ENCODE peak calls at places on chromosomes 1 and 21, in eight cellular contexts. A is upper lobe of left lung, D is cardiac muscle cell, N is psoas muscle, Q is stomach, G is transverse colon, J is dorsolateral prefrontal cortex, B is left ventricle myocardium inferior. C is an unnamed sample.

GRCh38 chr1:96080925-96081324 is 640.7 kb upstream of the PTBP2 start:
- DNase-seq in N (no peak), G (no peak), D (peak), A (no peak), B (no peak), J (no peak), Q (no peak), C (no peak)

GRCh38 chr1:35808376-35809155 is 750 bp downstream of the AGO4 start:
- DNase-seq in J (peak), A (peak), D (peak), B (peak), Q (peak), G (peak), N (peak), C (peak)

GRCh38 chr1:224052767-224053166 is 61.1 kb upstream of the FBXO28 start:
- DNase-seq in N (no peak), A (no peak), B (no peak), D (peak), Q (no peak), J (no peak), G (no peak), C (no peak)

GRCh38 chr1:11924334-11925195 is 1.7 kb downstream of the KIAA2013 start:
- DNase-seq in A (no peak), D (no peak), Q (no peak), G (peak), B (no peak), N (no peak), J (no peak), C (no peak)

GRCh38 chr1:239186487-239186886 is 199.9 kb upstream of the CHRM3 start:
- DNase-seq in J (no peak), B (no peak), A (no peak), N (no peak), G (no peak), D (no peak), Q (no peak), C (no peak)

GRCh38 chr1:46081620-46082019 is 50.8 kb downstream of the PIK3R3 start:
- DNase-seq in B (no peak), D (no peak), A (no peak), Q (no peak), N (no peak), J (no peak), G (no peak), C (no peak)

GRCh38 chr1:54227091-54227602 is 27.2 kb downstream of the MRPL37 start:
- DNase-seq in A (peak), N (no peak), G (no peak), B (no peak), Q (no peak), D (peak), J (no peak), C (no peak)

GRCh38 chr1:2380816-2381591 is 10.3 kb downstream of the MORN1 start:
- DNase-seq in N (peak), G (peak), D (no peak), Q (no peak), A (no peak), J (peak), B (no peak), C (no peak)

GRCh38 chr1:180258290-180258689 is 28.2 kb downstream of the LHX4 start:
- DNase-seq in A (no peak), G (no peak), J (no peak), B (no peak), D (no peak), Q (no peak), N (peak), C (no peak)

GRCh38 chr1:181062800-181063428 is 25.6 kb upstream of the IER5 start:
- DNase-seq in J (no peak), Q (no peak), N (peak), G (no peak), D (peak), B (no peak), A (peak), C (no peak)

GRCh38 chr1:37497832-37498231 is 16.7 kb downstream of the MEAF6 start:
- DNase-seq in G (peak), Q (peak), D (no peak), J (no peak), N (no peak), A (peak), B (no peak), C (no peak)

GRCh38 chr1:113390871-113391642 is 742 bp downstream of the MAGI3 start:
- DNase-seq in G (peak), J (peak), D (peak), B (peak), Q (peak), N (peak), A (peak), C (no peak)

GRCh38 chr1:71047635-71048607 is at the start of gene PTGER3:
- DNase-seq in A (peak), N (peak), J (no peak), Q (peak), B (peak), D (peak), G (peak), C (no peak)

GRCh38 chr1:71046891-71047634 is 553 bp downstream of the PTGER3 start:
- DNase-seq in A (no peak), B (no peak), J (no peak), D (peak), Q (peak), N (peak), G (peak), C (no peak)

GRCh38 chr1:71053146-71053545 is 5.5 kb upstream of the PTGER3 start:
- DNase-seq in D (no peak), G (no peak), Q (no peak), B (no peak), J (no peak), N (no peak), A (no peak), C (no peak)

GRCh38 chr1:71053758-71054157 is 6.1 kb upstream of the PTGER3 start:
- DNase-seq in A (no peak), Q (no peak), B (no peak), D (no peak), N (no peak), G (no peak), J (no peak), C (no peak)

GRCh38 chr1:71049951-71050598 is 2.5 kb upstream of the PTGER3 start:
- DNase-seq in B (no peak), A (no peak), D (peak), G (no peak), Q (no peak), J (no peak), N (no peak), C (peak)
- TF ChIP-seq CTCF in B (peak), A (peak), D (peak), G (peak), Q (peak), J (peak), N (peak), C (peak)

DNA sequence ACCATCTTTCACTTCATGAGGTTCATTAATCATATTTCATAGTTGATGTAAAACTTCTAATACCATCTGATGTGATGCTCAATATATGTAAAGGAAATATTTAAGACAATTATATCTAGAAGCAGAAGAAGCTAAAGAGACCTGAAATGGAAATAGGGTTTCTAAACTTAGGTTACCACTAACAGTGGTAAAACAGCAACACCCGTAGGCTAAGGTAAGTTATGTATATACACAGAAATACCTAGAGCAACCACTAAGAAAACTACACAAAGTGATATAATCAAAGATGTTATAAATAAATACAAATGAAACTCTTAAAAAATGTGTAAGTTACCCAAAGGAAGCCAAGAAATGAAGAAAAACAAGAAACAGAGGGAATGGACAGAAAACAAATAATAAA is 61.1 kb upstream of the TNFSF4 start:
- DNase-seq in G (no peak), D (no peak), A (no peak), N (no peak), J (no peak), B (no peak), Q (no peak), C (no peak)
- H3K4me3 ChIP-seq in G (no peak), D (no peak), A (no peak), N (no peak), J (no peak), B (no peak), Q (no peak), C (no peak)

GRCh38 chr1:59070607-59071006 is 226.3 kb upstream of the FGGY start:
- DNase-seq in A (no peak), N (no peak), B (no peak), D (no peak), J (no peak), G (no peak), Q (no peak), C (no peak)

GRCh38 chr1:59075021-59075420 is 221.9 kb upstream of the FGGY start:
- DNase-seq in G (no peak), J (no peak), N (no peak), A (no peak), Q (no peak), D (no peak), B (no peak), C (no peak)

GRCh38 chr1:59071289-59071688 is 225.6 kb upstream of the FGGY start:
- DNase-seq in Q (no peak), A (no peak), G (peak), J (no peak), N (no peak), D (no peak), B (no peak), C (no peak)

GRCh38 chr1:59074574-59074973 is 222.3 kb upstream of the FGGY start:
- DNase-seq in Q (no peak), N (no peak), G (no peak), D (no peak), J (no peak), B (no peak), A (no peak), C (no peak)

DNA sequence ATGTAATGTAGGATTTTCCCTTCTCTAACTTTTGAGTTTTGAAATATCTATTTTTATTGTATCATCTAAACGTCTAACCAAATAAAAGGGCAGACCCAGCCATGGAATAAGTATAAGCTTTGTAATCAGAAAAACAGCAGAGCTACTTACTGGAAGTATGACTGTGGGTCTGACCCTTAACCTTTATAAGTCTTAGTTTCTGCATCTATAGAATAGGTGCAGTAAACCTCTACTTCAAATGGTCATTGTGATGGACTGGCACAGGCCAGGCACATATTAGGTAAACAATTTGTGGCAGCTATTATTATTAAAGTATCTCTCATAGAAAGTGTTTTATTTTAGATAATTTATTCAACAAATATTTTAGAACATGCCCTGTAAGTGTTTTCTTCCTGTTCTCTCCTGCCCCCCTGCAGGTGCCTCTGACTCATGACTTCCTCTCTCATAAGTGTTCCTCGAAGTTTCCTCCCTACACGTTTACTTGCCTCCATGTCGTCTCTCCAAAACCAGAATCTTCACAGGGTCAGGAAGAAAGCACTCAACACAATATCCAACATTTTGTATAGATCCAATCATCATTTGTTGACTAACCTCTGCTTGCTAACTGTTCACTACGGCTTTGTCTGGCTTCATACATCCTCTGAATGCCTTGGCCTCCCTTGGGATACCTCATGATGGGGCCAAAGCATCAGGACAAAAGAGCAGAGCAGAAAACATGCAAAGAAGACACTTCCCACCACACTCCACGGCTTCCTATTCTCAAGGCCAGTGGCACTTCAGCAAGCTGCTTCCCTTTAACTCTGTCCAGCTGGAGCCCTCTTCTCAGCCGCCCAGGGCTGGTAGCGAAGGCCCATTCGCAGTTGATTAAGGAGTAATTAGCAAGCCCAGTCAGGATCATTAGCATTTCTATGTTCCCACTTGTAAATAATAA is 224.6 kb upstream of the FGGY start:
- DNase-seq in A (no peak), G (peak), N (no peak), Q (no peak), B (no peak), J (no peak), D (peak), C (no peak)
- TF ChIP-seq CTCF in A (no peak), G (no peak), N (no peak), Q (no peak), B (no peak), J (no peak), D (no peak), C (no peak)

DNA sequence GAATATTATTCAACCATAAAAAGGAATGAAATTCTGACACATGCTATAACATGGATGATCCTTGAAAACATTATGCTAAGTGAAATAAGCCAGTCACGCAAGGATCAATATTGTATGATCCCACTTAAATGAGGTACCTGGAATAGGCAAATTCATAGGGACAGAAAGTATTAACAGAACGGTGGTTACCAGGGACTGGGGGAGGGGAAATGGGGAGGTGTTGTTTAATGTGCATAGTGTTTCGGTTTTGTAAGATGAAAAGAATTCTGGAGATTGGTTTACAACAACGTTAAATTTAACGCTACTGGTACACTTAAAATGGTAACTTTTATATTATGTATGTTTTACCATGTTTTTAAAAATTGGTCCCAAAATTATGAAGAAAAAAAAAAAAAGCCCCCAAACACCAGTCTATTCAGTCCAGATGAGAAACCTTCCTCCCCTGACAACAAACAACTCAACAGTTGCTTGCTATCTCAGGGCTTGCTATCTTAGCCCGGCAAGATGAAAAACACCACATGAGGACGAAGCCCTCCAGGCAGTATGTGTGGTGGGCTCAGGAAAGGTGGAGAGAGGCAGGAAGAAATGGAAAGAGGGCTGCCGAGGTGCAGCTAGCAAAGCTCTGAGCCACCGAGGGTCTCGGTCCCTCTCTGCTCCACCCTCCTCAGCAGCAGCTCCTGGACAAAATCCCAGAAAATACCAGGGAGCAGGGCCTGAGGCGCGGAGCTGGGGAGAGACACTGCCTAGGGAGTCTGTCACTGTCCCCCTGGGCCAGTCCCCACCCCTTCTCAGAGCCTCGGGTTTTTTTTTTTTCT is 8.5 kb downstream of the NUAK2 start:
- DNase-seq in B (no peak), J (no peak), G (no peak), N (no peak), D (no peak), Q (no peak), A (no peak), C (no peak)
- H3K4me3 ChIP-seq in B (peak), J (peak), G (no peak), N (peak), D (no peak), Q (peak), A (no peak), C (no peak)

GRCh38 chr1:31514117-31514516 is 62.2 kb upstream of the TINAGL1 start:
- DNase-seq in Q (no peak), G (no peak), B (no peak), D (no peak), J (no peak), N (no peak), A (no peak), C (no peak)
- TF ChIP-seq CTCF in Q (no peak), G (no peak), B (no peak), D (no peak), J (no peak), N (no peak), A (no peak), C (no peak)

GRCh38 chr21:38925923-38926322 is 120.2 kb downstream of the ETS2 start:
- DNase-seq in J (no peak), A (peak), N (peak), B (peak), G (peak), Q (peak), D (peak), C (no peak)
- H3K4me3 ChIP-seq in J (peak), A (peak), N (peak), B (peak), G (no peak), Q (peak), D (no peak), C (peak)

DNA sequence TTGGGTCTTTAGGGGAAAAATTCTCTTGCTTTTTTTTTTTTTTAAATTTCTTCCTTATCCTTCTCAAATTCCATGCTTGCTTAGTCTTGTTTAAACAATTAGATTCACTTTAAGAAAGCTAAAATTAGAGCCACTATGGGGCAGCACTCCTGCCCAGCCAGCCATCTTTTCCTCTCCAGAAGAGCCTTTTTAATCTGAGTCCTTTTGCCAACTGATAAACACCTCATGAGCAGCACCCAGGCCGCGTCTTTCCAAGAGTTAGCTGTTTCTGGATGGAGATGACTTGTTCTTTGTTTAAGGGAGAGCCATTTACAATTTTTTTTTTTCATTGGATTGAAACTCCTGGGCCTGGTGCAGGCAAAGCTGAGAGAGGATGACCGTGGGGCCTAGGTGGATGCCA is 53.3 kb upstream of the TSPAN2 start:
- DNase-seq in D (peak), Q (no peak), B (peak), A (no peak), J (no peak), G (no peak), N (no peak), C (no peak)
- TF ChIP-seq CTCF in D (peak), Q (no peak), B (peak), A (no peak), J (no peak), G (no peak), N (no peak), C (peak)